ENCODE peak calls at places on chromosomes 16 and 17, in ten cellular contexts. P is AG04449, L is cardiac fibroblast, Z is heart right ventricle, A is Caco-2, M is fibroblast of lung, O is fibroblast of pulmonary artery, X is AG04450, Q is mucosa of descending colon, K is pancreas. R is an unnamed sample.

GRCh38 chr16:19884611-19885455 is at the start of gene GPRC5B:
- DNase-seq in P (no peak), L (no peak), Z (peak; percentile 53), A (peak; percentile 56), M (no peak), O (peak; percentile 46), X (no peak), Q (peak; percentile 54), K (peak; percentile 54), R (no peak)

GRCh38 chr16:88401604-88402246 is 19.0 kb downstream of the ZNF469 start:
- DNase-seq in P (no peak), L (no peak), Z (no peak), A (no peak), M (no peak), O (no peak), X (no peak), Q (no peak), K (no peak), R (no peak)

GRCh38 chr17:17940451-17940911 is 31.7 kb downstream of the TOM1L2 start:
- DNase-seq in P (no peak), L (peak; percentile 48), Z (no peak), A (no peak), M (peak; percentile 40), O (peak; percentile 35), X (no peak), Q (no peak), K (no peak), R (no peak)

GRCh38 chr16:51113254-51114125 is 37.6 kb downstream of the SALL1 start:
- DNase-seq in P (no peak), L (no peak), Z (no peak), A (no peak), M (no peak), O (no peak), X (no peak), Q (no peak), K (no peak), R (no peak)

GRCh38 chr16:53821487-53821886 is 117.5 kb downstream of the FTO start:
- DNase-seq in P (no peak), L (peak; percentile 68), Z (no peak), A (no peak), M (no peak), O (peak; percentile 20), X (no peak), Q (no peak), K (no peak), R (no peak)

GRCh38 chr16:56107944-56108583 is 83.2 kb upstream of the GNAO1 start:
- DNase-seq in P (no peak), L (no peak), Z (peak; percentile 9), A (no peak), M (no peak), O (no peak), X (no peak), Q (no peak), K (no peak), R (no peak)

GRCh38 chr17:73820686-73821448 is 176.6 kb upstream of the SDK2 start:
- DNase-seq in P (no peak), L (no peak), Z (no peak), A (no peak), M (no peak), O (no peak), X (no peak), Q (no peak), K (no peak), R (peak; percentile 32)

GRCh38 chr17:59124665-59125064 is 18.0 kb upstream of the TRIM37 start:
- DNase-seq in P (no peak), L (no peak), Z (no peak), A (no peak), M (no peak), O (no peak), X (no peak), Q (no peak), K (no peak), R (no peak)

GRCh38 chr16:68752602-68753001 is 15.5 kb downstream of the CDH1 start:
- DNase-seq in P (no peak), L (no peak), Z (no peak), A (peak; percentile 66), M (no peak), O (no peak), X (no peak), Q (no peak), K (no peak), R (no peak)

GRCh38 chr17:4703330-4703691 is 626 bp downstream of the PELP1 start:
- DNase-seq in P (no peak), L (no peak), Z (no peak), A (no peak), M (no peak), O (no peak), X (no peak), Q (no peak), K (no peak), R (no peak)

GRCh38 chr16:19753815-19754643 is 36.0 kb downstream of the IQCK start:
- DNase-seq in P (no peak), L (peak; percentile 77), Z (no peak), A (peak; percentile 5), M (peak; percentile 12), O (peak; percentile 87), X (no peak), Q (no peak), K (no peak), R (no peak)

GRCh38 chr17:21466550-21466949 is 90.4 kb downstream of the KCNJ12 start:
- DNase-seq in P (no peak), L (no peak), Z (no peak), A (no peak), M (no peak), O (no peak), X (no peak), Q (no peak), K (no peak), R (no peak)

GRCh38 chr17:59002848-59003247 is 103.8 kb downstream of the TRIM37 start:
- DNase-seq in P (no peak), L (peak; percentile 32), Z (no peak), A (no peak), M (no peak), O (no peak), X (no peak), Q (no peak), K (no peak), R (no peak)

GRCh38 chr17:9475259-9475658 is 100.4 kb downstream of the STX8 start:
- DNase-seq in P (no peak), L (no peak), Z (no peak), A (no peak), M (no peak), O (peak; percentile 24), X (no peak), Q (no peak), K (no peak), R (no peak)

GRCh38 chr17:76419576-76420245 is 33.2 kb downstream of the UBE2O start:
- DNase-seq in P (no peak), L (no peak), Z (no peak), A (no peak), M (no peak), O (no peak), X (no peak), Q (no peak), K (no peak), R (no peak)

GRCh38 chr17:57106107-57106835 is 21.2 kb downstream of the AKAP1 start:
- DNase-seq in P (no peak), L (no peak), Z (no peak), A (peak; percentile 51), M (no peak), O (no peak), X (no peak), Q (no peak), K (no peak), R (no peak)
- TF ChIP-seq CTCF in P (no peak), L (peak; percentile 22), Z (peak; percentile 10), A (peak; percentile 34), M (peak; percentile 13), O (peak; percentile 15), X (peak; percentile 16), Q (peak; percentile 18), K (no peak), R (peak; percentile 45)

GRCh38 chr17:29138184-29138955 is 41.8 kb downstream of the MYO18A start:
- DNase-seq in P (no peak), L (no peak), Z (no peak), A (no peak), M (no peak), O (no peak), X (no peak), Q (no peak), K (no peak), R (no peak)
- H3K4me3 ChIP-seq in P (no peak overlapping the region), L (no peak overlapping the region), Z (no peak overlapping the region), A (no peak overlapping the region), M (peak overlapping the region; percentile 57), O (no peak overlapping the region), X (no peak overlapping the region), Q (no peak overlapping the region), K (no peak overlapping the region), R (no peak overlapping the region)

DNA sequence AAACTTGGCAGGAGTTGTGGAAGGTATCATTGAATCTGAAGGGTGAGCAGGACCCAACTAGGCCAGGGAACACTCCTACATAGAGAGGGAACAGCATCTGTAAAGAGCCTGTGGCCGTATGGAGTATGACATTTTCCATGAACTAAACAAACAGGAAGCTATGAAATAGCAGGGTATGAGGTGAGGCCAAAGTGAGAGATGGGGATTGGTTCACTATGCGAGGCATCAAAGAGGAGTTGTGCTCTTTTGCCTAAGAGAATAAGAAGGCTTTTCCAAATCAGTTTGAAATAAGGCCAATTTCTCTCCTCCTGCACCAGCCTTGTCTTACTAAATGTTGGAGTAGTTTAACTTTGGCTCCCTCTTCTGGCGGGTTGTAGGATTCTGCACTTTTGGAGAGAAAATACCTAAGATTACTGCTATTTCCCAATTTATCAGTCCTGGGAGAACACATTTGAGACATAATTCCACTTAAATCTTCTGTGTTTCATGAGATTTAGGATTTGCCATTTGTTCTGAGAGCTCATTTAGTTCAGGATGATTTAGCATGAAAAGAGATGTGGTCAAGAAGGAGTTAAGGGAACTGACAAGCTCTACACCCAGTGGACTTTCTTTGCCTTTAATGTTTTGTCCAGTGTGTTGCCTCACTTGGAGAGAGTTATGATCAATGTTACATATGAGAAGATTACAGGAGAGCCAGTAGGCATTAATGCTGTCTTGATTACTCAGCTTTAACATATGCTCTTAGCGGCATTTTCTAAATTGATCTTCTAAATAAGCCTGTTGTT is 55.4 kb downstream of the TNRC6C start:
- DNase-seq in P (peak; percentile 29), L (peak; percentile 87), Z (peak; percentile 43), A (peak; percentile 59), M (peak; percentile 86), O (peak; percentile 89), X (peak; percentile 51), Q (no peak), K (peak; percentile 51), R (peak; percentile 49)
- TF ChIP-seq CTCF in P (peak; percentile 55), L (peak; percentile 68), Z (peak; percentile 77), A (peak; percentile 62), M (peak; percentile 82), O (peak; percentile 84), X (peak; percentile 87), Q (peak; percentile 41), K (peak; percentile 46), R (peak; percentile 75)

DNA sequence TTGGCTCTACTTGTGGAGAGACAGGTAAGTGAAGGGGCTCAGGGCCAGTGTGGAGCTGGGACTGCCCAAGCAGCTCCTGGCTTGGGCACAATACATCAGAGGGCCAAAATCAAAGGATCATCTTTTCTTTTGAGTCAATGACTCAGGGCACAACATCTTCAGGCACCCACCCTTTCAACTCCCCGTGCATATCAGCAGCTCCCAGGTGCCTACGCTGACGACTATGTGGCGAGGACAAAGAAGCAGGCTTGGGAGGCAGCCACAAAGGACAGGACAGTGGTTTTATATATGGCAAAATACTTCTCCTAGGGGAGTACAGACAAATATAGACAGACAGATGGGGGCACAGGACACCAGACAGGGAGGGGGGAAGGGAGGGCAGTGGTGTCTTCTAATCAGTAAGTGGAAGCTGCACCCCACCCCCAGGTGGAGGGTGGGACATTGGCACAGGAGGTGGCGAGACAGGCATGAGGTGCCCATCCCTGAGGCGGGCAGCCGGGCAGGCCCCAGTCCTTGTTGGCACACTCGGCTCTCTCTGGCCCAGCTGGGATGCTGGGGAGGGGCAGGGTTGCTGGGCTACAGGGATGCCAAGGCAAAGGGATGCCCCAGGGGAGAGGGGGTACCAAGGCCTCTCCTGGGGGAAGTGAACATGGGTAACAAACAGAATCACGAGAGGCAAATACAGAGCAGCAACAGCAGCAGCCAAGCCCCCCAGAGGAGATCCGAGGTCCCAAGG is 7.7 kb upstream of the ARL5C start:
- DNase-seq in P (no peak), L (no peak), Z (no peak), A (no peak), M (no peak), O (no peak), X (no peak), Q (no peak), K (no peak), R (no peak)
- H3K4me3 ChIP-seq in P (no peak overlapping the region), L (no peak overlapping the region), Z (no peak overlapping the region), A (no peak overlapping the region), M (no peak overlapping the region), O (no peak overlapping the region), X (no peak overlapping the region), Q (no peak overlapping the region), K (no peak overlapping the region), R (no peak overlapping the region)